ENCODE peak calls at places on chromosome 3, in four cellular contexts. O, M, N and W are unnamed samples.

GRCh38 chr3:9248232-9249191 is 934 bp downstream of the SRGAP3 start:
- DNase-seq in O (no peak), M (no peak), N (no peak), W (no peak)

GRCh38 chr3:65851827-65852226 is 186.9 kb downstream of the MAGI1 start:
- DNase-seq in M (no peak), N (peak), O (no peak), W (no peak)

GRCh38 chr3:107345968-107346367 is 31.3 kb upstream of the CCDC54 start:
- DNase-seq in N (no peak), O (no peak), M (no peak), W (no peak)

GRCh38 chr3:177378168-177378567 is 180.9 kb upstream of the TBL1XR1 start:
- DNase-seq in O (no peak), M (no peak), N (no peak), W (peak)

GRCh38 chr3:195257454-195258448 is 13.2 kb downstream of the XXYLT1 start:
- DNase-seq in N (no peak), O (peak), M (no peak), W (peak)

GRCh38 chr3:41652931-41653330 is 309.0 kb downstream of the ULK4 start:
- DNase-seq in N (no peak), M (no peak), O (no peak), W (no peak)

GRCh38 chr3:21163961-21164360 is 587.0 kb downstream of the ZNF385D start:
- DNase-seq in O (no peak), N (no peak), M (no peak), W (no peak)

GRCh38 chr3:62870321-62870720 is 4.9 kb downstream of the CADPS start:
- DNase-seq in N (no peak), O (no peak), M (no peak), W (no peak)

GRCh38 chr3:136042608-136043221 is 77.2 kb downstream of the PPP2R3A start:
- DNase-seq in N (peak), O (no peak), M (no peak), W (peak)

GRCh38 chr3:126758882-126759281 is 54.8 kb downstream of the CHCHD6 start:
- DNase-seq in M (no peak), O (no peak), N (no peak), W (no peak)
- TF ChIP-seq CTCF in M (no peak), O (no peak), N (no peak), W (no peak)

DNA sequence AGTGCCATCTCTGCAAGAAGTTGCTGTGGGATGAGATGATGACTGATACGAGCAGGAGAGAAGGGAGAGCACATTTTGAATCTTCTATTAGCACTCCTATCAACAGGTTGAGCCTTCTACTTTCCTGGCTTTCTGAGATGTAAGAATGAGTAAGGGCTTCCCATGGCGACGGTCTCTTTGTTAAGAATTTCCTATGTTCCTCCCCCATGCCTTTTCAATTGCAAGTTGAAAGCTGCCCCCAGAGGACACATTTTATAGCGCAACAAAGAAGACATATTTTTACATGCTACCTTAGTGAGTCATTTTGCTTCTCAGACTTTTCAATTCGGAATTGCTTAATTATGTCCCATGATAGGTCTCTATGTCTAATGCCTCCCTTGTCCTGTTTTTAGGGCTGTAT is 71.3 kb upstream of the LRTM1 start:
- DNase-seq in O (no peak), M (no peak), N (peak), W (no peak)
- TF ChIP-seq CTCF in O (no peak), M (peak), N (peak), W (no peak)

GRCh38 chr3:28335246-28335645 is 13.3 kb upstream of the ZCWPW2 start:
- DNase-seq in O (no peak), M (no peak), N (no peak), W (no peak)

GRCh38 chr3:28334552-28334951 is 14.0 kb upstream of the ZCWPW2 start:
- DNase-seq in N (no peak), M (no peak), O (no peak), W (no peak)
- TF ChIP-seq CTCF in N (peak), M (no peak), O (peak), W (no peak)

DNA sequence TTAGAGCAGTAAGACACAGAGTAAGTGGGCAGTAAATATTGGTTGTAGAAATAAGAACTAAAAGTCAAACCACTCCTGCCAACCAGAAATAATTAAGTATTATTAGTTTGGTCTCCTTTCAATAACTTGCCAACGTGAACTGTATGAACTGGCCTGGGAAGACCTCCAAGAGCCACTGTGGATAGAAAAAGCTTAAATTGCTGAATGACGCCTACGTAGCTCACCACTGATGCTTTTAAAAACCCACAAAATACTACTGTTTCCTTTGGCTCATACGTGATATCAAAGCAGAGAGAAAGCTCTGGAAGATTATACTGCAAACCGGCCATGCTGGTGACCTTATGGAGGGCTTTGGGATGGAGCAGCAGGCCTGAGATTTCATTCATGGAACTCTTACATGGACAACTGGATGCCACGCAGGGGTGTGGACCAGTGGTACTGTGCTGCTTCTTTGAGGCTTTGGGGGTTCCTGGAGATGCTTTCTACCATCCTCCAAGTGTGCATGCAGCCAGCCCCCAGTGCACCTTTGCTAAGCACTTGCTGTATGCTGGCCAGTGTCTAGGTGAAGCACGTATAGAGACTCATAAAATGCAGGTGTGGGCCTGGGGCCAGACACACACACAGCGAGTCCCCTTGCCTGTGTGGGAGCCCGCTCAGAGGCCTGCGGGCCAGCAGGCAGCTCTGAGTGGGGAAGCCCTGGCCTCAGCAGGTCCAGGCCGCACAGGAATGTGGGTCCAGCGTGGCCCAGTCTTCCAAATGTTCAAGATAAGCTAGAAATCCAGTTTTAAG is 66.8 kb downstream of the ABTB1 start:
- DNase-seq in M (no peak), N (no peak), O (no peak), W (no peak)
- TF ChIP-seq CTCF in M (no peak), N (no peak), O (no peak), W (no peak)

GRCh38 chr3:100600181-100601042 is 9.0 kb upstream of the ADGRG7 start:
- DNase-seq in N (no peak), O (no peak), M (no peak), W (no peak)

GRCh38 chr3:100605358-100605757 is 4.0 kb upstream of the ADGRG7 start:
- DNase-seq in O (no peak), N (no peak), M (no peak), W (no peak)

GRCh38 chr3:100602506-100603444 is 6.6 kb upstream of the ADGRG7 start:
- DNase-seq in O (no peak), N (peak), M (no peak), W (peak)

GRCh38 chr3:100606894-100607512 is 2.4 kb upstream of the ADGRG7 start:
- DNase-seq in M (no peak), O (no peak), N (no peak), W (no peak)

GRCh38 chr3:100603449-100603848 is 6.0 kb upstream of the ADGRG7 start:
- DNase-seq in N (peak), O (no peak), M (no peak), W (peak)
- TF ChIP-seq CTCF in N (peak), O (no peak), M (peak), W (no peak)

GRCh38 chr3:178915365-178915764 is 156.2 kb downstream of the ZMAT3 start:
- DNase-seq in O (no peak), M (no peak), N (no peak), W (no peak)
- TF ChIP-seq CTCF in O (no peak), M (no peak), N (peak), W (no peak)

GRCh38 chr3:78979083-78979482 is 788.7 kb downstream of the ROBO1 start:
- DNase-seq in N (no peak), O (no peak), M (no peak), W (no peak)

GRCh38 chr3:78974181-78974770 is 793.5 kb downstream of the ROBO1 start:
- DNase-seq in M (no peak), O (no peak), N (no peak), W (no peak)

GRCh38 chr3:78977073-78977472 is 790.7 kb downstream of the ROBO1 start:
- DNase-seq in M (no peak), N (no peak), O (no peak), W (no peak)

GRCh38 chr3:78976200-78976599 is 791.6 kb downstream of the ROBO1 start:
- DNase-seq in N (no peak), M (no peak), O (no peak), W (no peak)

DNA sequence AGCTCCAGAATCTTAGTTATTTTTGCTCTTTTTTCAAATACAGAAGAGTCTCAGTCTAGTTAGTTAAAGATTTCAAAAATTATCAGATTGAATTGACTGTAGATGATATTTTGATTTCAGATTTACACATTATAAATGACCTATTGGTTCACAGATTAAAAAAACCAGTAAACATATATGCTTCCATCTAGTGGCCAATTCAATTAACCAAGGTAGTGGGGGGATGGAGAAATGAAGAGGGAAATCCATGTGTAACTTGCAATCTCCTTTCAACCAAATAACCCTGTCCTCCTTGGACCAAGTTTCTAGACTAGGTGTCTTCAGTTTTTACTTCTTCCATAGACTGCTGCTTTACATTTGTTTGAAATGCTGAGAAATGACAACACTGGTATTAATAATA is 789.8 kb downstream of the ROBO1 start:
- DNase-seq in O (no peak), M (no peak), N (no peak), W (no peak)
- TF ChIP-seq CTCF in O (no peak), M (no peak), N (peak), W (no peak)

GRCh38 chr3:27990347-27990746 is 251.1 kb upstream of the CMC1 start:
- DNase-seq in O (no peak), N (no peak), M (no peak), W (no peak)

GRCh38 chr3:27985369-27986035 is 255.9 kb upstream of the CMC1 start:
- DNase-seq in M (no peak), O (no peak), N (no peak), W (no peak)

GRCh38 chr3:27990837-27991236 is 250.6 kb upstream of the CMC1 start:
- DNase-seq in O (no peak), N (no peak), M (no peak), W (no peak)

DNA sequence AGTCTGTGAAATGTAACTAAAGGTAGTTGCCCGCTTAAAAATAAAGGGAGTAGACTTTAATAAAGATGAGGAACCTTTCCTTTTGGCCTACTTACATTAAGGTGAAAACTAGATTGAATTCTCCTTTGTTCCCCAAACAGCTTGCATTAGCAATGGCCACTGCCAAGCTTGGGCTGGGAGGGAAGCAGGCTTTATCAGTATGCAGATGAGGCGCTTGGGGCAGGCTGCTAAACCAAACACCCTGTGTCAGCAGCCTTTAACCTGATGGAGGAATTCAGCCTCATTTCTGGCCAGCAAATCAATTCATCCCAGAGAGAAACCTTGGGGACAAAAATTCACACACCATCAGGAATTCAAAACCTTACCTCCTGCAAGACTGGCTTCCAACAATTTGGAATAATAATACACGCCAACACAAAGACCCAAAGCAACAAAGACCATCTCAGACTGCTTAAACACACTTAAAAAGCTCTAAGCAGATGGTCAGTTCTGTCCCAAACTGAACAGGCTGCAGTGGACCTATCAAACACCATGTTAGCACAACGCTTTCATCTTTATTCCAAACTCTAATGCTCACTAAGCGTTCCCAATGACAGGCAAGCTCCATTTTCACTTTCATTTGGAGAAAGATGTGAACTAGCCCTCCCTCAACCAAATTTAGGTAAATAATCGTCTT is 255.1 kb upstream of the CMC1 start:
- DNase-seq in O (no peak), N (no peak), M (no peak), W (no peak)
- TF ChIP-seq CTCF in O (no peak), N (no peak), M (no peak), W (no peak)

GRCh38 chr3:127889976-127890650 is 24.9 kb upstream of the KBTBD12 start:
- DNase-seq in M (no peak), N (peak), O (no peak), W (no peak)
- TF ChIP-seq CTCF in M (no peak), N (no peak), O (no peak), W (no peak)